ENCODE peak calls at places on chromosomes 7 and 10, in six cellular contexts. U, I, N, K, Y and B are unnamed samples.

GRCh38 chr7:87628780-87629569 is 777 bp downstream of the RUNDC3B start:
- DNase-seq in U (peak), K (peak), I (peak), N (no peak), Y (peak), B (peak)

GRCh38 chr10:80544316-80544953 is 6.7 kb downstream of the SH2D4B start:
- DNase-seq in N (no peak), I (no peak), U (no peak), Y (no peak), K (no peak), B (no peak)

GRCh38 chr7:24965831-24966708 is 13.9 kb downstream of the OSBPL3 start:
- DNase-seq in I (no peak), U (peak), N (no peak), K (peak), Y (peak), B (peak)

GRCh38 chr10:13816195-13816926 is 229.6 kb downstream of the PRPF18 start:
- DNase-seq in Y (peak), I (no peak), U (no peak), N (peak), K (no peak), B (no peak)

GRCh38 chr7:117061751-117062150 is 108.5 kb downstream of the ST7 start:
- DNase-seq in Y (no peak), K (peak), U (no peak), I (no peak), N (no peak), B (no peak)

GRCh38 chr7:55504093-55504859 is 68.0 kb downstream of the VOPP1 start:
- DNase-seq in I (no peak), Y (no peak), N (no peak), U (peak), K (peak), B (peak)

GRCh38 chr7:137961200-137962177 is 40.4 kb downstream of the CREB3L2 start:
- DNase-seq in K (no peak), U (no peak), N (no peak), Y (no peak), I (no peak), B (no peak)

GRCh38 chr10:34184901-34185386 is 630.2 kb downstream of the PARD3 start:
- DNase-seq in K (no peak), U (no peak), N (no peak), Y (no peak), I (no peak), B (no peak)

GRCh38 chr7:22137466-22137865 is 191.8 kb upstream of the CDCA7L start:
- DNase-seq in Y (no peak), U (no peak), K (no peak), N (no peak), I (no peak), B (no peak)

GRCh38 chr10:122054046-122055025 is 65.4 kb downstream of the TACC2 start:
- DNase-seq in K (peak), N (peak), Y (peak), U (no peak), I (no peak), B (peak)

GRCh38 chr7:44764665-44765578 is 16.3 kb downstream of the ZMIZ2 start:
- DNase-seq in U (no peak), I (no peak), Y (no peak), N (no peak), K (no peak), B (no peak)

GRCh38 chr7:91826377-91826776 is 54.1 kb downstream of the MTERF1 start:
- DNase-seq in Y (no peak), K (no peak), U (no peak), I (no peak), N (no peak), B (no peak)

GRCh38 chr7:31744294-31744874 is 57.4 kb downstream of the PPP1R17 start:
- DNase-seq in Y (peak), K (peak), U (peak), N (peak), I (peak), B (peak)

GRCh38 chr7:140596751-140597424 is 43.7 kb downstream of the DENND2A start:
- DNase-seq in Y (no peak), I (no peak), K (no peak), U (no peak), N (no peak), B (no peak)

GRCh38 chr10:70260259-70260658 is 23.5 kb downstream of the NPFFR1 start:
- DNase-seq in U (no peak), Y (no peak), K (no peak), N (no peak), I (no peak), B (no peak)

GRCh38 chr7:92763636-92764423 is 72.5 kb downstream of the CDK6 start:
- DNase-seq in Y (no peak), I (no peak), N (no peak), K (peak), U (peak), B (peak)

GRCh38 chr7:143225047-143225446 is 3.2 kb downstream of the TAS2R40 start:
- DNase-seq in K (no peak), Y (no peak), N (no peak), I (no peak), U (no peak), B (no peak)

GRCh38 chr10:2543142-2543886 is 524.0 kb upstream of the PFKP start:
- DNase-seq in K (no peak), U (no peak), I (no peak), N (no peak), Y (no peak), B (no peak)

GRCh38 chr10:33460461-33461294 is 126.2 kb upstream of the NRP1 start:
- DNase-seq in K (no peak), N (no peak), U (no peak), Y (no peak), I (no peak), B (no peak)

GRCh38 chr10:112766636-112767035 is 183.4 kb upstream of the TCF7L2 start:
- DNase-seq in I (no peak), U (no peak), K (peak), N (no peak), Y (no peak), B (no peak)

GRCh38 chr10:125060851-125061556 is 99.4 kb downstream of the CTBP2 start:
- DNase-seq in Y (peak), I (peak), N (peak), K (peak), U (peak), B (peak)

GRCh38 chr7:1314908-1315450 is 82.3 kb downstream of the UNCX start:
- DNase-seq in I (no peak), U (no peak), K (no peak), N (no peak), Y (no peak), B (no peak)

GRCh38 chr10:7945469-7946187 is 108.9 kb upstream of the GATA3 start:
- DNase-seq in Y (no peak), K (peak), I (no peak), U (no peak), N (no peak), B (no peak)

GRCh38 chr10:128463991-128464755 is 337.9 kb upstream of the MKI67 start:
- DNase-seq in I (peak), K (peak), U (no peak), Y (peak), N (peak), B (peak)

GRCh38 chr10:134205-134742 is 981 bp upstream of the ZMYND11 start:
- DNase-seq in K (peak), U (no peak), N (no peak), Y (no peak), I (no peak), B (no peak)

GRCh38 chr10:1256139-1256720 is 200.0 kb downstream of the WDR37 start:
- DNase-seq in I (no peak), K (no peak), Y (no peak), N (no peak), U (no peak), B (no peak)

GRCh38 chr10:120705306-120705705 is 145.9 kb upstream of the WDR11 start:
- DNase-seq in I (no peak), K (no peak), Y (no peak), U (no peak), N (no peak), B (no peak)

GRCh38 chr10:120702032-120702431 is 149.1 kb upstream of the WDR11 start:
- DNase-seq in Y (no peak), I (no peak), K (peak), U (no peak), N (no peak), B (no peak)

DNA sequence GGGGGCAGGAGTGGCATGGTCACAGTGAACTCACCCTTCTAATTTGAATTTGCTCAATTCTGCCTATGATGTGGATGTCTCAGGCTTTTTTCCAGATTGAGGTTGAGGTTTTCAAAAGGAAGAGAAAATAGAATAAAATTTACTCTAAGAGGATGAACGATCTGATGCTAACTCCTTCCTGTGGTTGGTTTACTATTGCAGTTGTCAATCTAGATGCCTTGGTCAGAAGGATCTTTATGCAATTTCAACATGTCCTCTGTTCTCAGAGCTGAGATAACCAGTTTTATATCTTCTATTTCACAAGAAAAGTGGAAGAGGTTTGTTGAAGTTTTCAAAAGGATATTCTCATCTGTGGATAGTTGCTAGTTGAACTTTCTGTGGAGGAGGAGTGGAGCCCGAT is 150.7 kb upstream of the WDR11 start:
- DNase-seq in K (no peak), U (no peak), N (no peak), I (no peak), Y (no peak), B (no peak)
- TF ChIP-seq CTCF in K (no peak), U (no peak), N (no peak), I (no peak), Y (no peak), B (no peak)

GRCh38 chr10:17289763-17290162 is 61.7 kb downstream of the VIM start:
- DNase-seq in K (no peak), I (no peak), Y (no peak), N (no peak), U (no peak), B (no peak)

GRCh38 chr10:17292375-17292774 is 64.3 kb downstream of the VIM start:
- DNase-seq in Y (no peak), K (no peak), N (no peak), I (no peak), U (no peak), B (no peak)

GRCh38 chr10:17286562-17287089 is 58.6 kb downstream of the VIM start:
- DNase-seq in I (no peak), K (no peak), N (no peak), U (no peak), Y (no peak), B (no peak)

GRCh38 chr10:17287151-17287550 is 59.1 kb downstream of the VIM start:
- DNase-seq in U (no peak), I (no peak), K (no peak), N (no peak), Y (no peak), B (no peak)

DNA sequence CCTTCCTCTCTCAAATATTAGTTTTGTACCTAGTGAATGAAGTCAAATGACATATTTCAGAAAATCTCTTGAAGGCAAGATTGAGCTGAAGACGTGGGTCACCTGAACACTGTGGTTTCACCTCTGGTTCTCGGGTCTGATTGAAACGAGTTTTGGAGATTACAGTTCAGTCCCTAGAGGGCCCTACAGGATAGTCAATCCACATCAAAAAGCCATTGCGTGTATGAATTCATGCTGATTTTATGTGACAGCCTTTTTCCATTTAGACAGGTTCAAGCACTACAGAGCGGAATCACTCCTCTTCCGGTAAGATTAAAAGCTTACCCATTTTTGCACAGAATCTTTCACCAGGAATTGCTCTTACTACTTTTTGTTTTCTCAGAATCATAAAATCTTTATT is 62.2 kb downstream of the VIM start:
- DNase-seq in N (no peak), K (peak), U (peak), I (no peak), Y (no peak), B (peak)
- TF ChIP-seq CTCF in N (no peak), K (peak), U (peak), I (no peak), Y (peak), B (peak)

GRCh38 chr7:148456351-148456750 is 134.2 kb upstream of the C7orf33 start:
- DNase-seq in I (no peak), U (no peak), Y (no peak), K (no peak), N (no peak), B (no peak)
- TF ChIP-seq CTCF in I (no peak), U (no peak), Y (no peak), K (no peak), N (no peak), B (no peak)

DNA sequence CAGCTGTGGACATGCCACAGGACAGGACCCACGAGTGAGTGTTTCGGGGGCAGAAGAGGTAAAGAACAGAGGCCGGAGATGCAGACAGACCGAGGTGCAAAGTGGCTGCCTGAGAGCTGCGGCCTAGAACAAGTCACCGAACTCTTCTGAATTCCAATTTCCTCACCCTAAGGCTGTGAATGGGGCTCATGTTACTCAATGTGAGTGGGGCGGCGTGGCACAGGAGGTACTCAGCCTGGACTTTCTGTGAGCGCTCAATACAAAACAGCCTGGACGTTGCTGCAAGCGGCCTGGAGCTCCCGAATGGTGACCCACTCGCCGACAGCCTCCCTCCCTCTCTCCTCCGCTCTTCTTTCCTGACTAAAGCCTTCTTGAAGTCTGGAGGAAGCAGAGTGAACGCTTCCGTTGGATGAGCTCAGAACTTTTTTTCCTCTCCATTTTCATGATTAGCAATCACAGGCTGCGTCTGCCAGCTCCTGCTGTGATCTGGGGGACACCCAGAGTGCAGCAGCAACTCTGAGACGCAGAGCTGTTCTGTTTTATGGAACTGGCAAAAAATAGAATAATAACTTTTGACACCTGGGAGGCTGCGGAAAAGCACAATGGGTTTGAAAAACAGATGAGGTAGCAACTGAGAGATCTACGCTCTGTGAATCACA is 108.5 kb downstream of the PTPRN2 start:
- DNase-seq in U (no peak), N (no peak), Y (no peak), K (no peak), I (no peak), B (no peak)
- TF ChIP-seq CTCF in U (no peak), N (no peak), Y (no peak), K (no peak), I (no peak), B (no peak)